ENCODE peak calls at places on chromosomes 4 and X, in five cellular contexts. Q, B, Z, T and N are unnamed samples. For H3K27me3 and H3K4me1, the result is how much of the 10 kb centered on the place peaks cover.

GRCh38 chr4:17468638-17469221 is 43.2 kb downstream of the QDPR start:
- DNase-seq in Q (no peak), B (no peak), Z (peak), T (no peak), N (peak)

GRCh38 chrX:12372111-12372510 is 233.8 kb downstream of the FRMPD4 start:
- DNase-seq in Q (no peak), B (no peak), Z (no peak), T (no peak), N (no peak)

GRCh38 chr4:137521053-137521452 is 11.2 kb downstream of the PCDH18 start:
- DNase-seq in Q (no peak), B (no peak), Z (no peak), T (no peak), N (no peak)

GRCh38 chr4:87559090-87559837 is 30.1 kb upstream of the SPARCL1 start:
- DNase-seq in Q (no peak), B (no peak), Z (peak), T (no peak), N (peak)

GRCh38 chrX:9465380-9466114 is 689 bp downstream of the TBL1X start:
- DNase-seq in Q (peak), B (peak), Z (peak), T (no peak), N (no peak)

GRCh38 chr4:178173771-178174170 is 731.5 kb upstream of the AGA start:
- DNase-seq in Q (no peak), B (no peak), Z (no peak), T (no peak), N (no peak)

GRCh38 chr4:100929753-100930152 is 411.9 kb upstream of the EMCN start:
- DNase-seq in Q (no peak), B (no peak), Z (peak), T (no peak), N (no peak)

GRCh38 chr4:150648123-150648522 is 66.2 kb downstream of the MAB21L2 start:
- DNase-seq in Q (no peak), B (no peak), Z (no peak), T (no peak), N (no peak)

GRCh38 chr4:155789391-155789790 is 30.6 kb downstream of the GUCY1B1 start:
- DNase-seq in Q (no peak), B (no peak), Z (no peak), T (no peak), N (no peak)

GRCh38 chrX:57528670-57529255 is 63.0 kb upstream of the ZXDB start:
- DNase-seq in Q (no peak), B (no peak), Z (peak), T (no peak), N (peak)

GRCh38 chr4:185282968-185283367 is 73.6 kb downstream of the SNX25 start:
- DNase-seq in Q (no peak), B (no peak), Z (peak), T (no peak), N (no peak)

GRCh38 chrX:154074199-154074598 is 23.3 kb downstream of the MECP2 start:
- DNase-seq in Q (no peak), B (no peak), Z (no peak), T (no peak), N (no peak)

GRCh38 chr4:56783986-56784385 is 37.5 kb downstream of the SPINK2 start:
- DNase-seq in Q (no peak), B (no peak), Z (no peak), T (no peak), N (no peak)

GRCh38 chr4:155738548-155738947 is 20.3 kb upstream of the GUCY1B1 start:
- DNase-seq in Q (no peak), B (no peak), Z (no peak), T (no peak), N (no peak)

GRCh38 chr4:140149851-140150635 is 3.9 kb downstream of the MAML3 start:
- DNase-seq in Q (peak), B (peak), Z (peak), T (peak), N (peak)

GRCh38 chr4:158799013-158799770 is 30.4 kb downstream of the FNIP2 start:
- DNase-seq in Q (no peak), B (no peak), Z (no peak), T (no peak), N (no peak)

GRCh38 chrX:54397113-54397512 is 39.3 kb upstream of the WNK3 start:
- DNase-seq in Q (no peak), B (no peak), Z (no peak), T (no peak), N (no peak)

GRCh38 chrX:45267007-45267406 is 66.3 kb upstream of the DIPK2B start:
- DNase-seq in Q (no peak), B (no peak), Z (no peak), T (no peak), N (no peak)

GRCh38 chrX:13934731-13935130 is 95.0 kb downstream of the GEMIN8 start:
- DNase-seq in Q (no peak), B (no peak), Z (no peak), T (no peak), N (no peak)
- H3K27me3 ChIP-seq in Q (under half), B (under half), Z (under half), T (under half), N (under half)

GRCh38 chrX:64150775-64151174 is 54.7 kb downstream of the AMER1 start:
- DNase-seq in Q (no peak), B (no peak), Z (no peak), T (no peak), N (no peak)
- H3K4me1 ChIP-seq in Q (under half), B (under half), Z (under half), T (under half), N (under half)

GRCh38 chr4:183757105-183757504 is 98.0 kb downstream of the TRAPPC11 start:
- DNase-seq in Q (no peak), B (no peak), Z (no peak), T (no peak), N (no peak)
- H3K27me3 ChIP-seq in Q (under half), B (under half), Z (under half), T (under half), N (under half)

GRCh38 chr4:169730564-169730963 is 27.2 kb downstream of the HPF1 start:
- DNase-seq in Q (no peak), B (no peak), Z (no peak), T (no peak), N (no peak)
- H3K4me1 ChIP-seq in Q (under half), B (under half), Z (under half), T (under half), N (under half)

DNA sequence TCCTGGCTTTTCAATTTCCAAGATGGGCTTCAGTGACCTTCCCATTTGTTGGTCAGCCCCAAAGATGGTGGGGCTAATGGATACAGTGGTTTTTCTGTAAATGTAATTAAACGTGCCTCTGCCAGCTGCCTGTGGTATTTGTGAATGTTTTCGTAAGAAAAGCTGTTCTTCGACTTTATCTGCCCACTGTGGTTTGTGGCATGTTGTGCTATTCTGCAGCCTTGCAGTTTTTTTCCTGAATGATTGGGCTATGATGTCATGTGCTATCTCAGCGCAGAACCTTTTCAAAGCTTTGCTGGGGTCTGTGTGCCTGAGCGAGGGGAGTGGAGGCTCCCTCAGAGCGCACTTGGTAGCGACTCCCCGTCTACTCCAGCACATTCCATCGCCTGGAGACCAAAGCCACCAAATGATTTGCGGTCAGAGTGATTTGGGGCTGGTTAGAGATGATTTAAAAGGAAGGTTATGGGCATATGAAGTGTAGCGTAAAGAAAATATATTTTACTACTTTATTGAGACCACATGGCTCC is 137.5 kb downstream of the PALLD start:
- DNase-seq in Q (no peak), B (peak), Z (peak), T (no peak), N (no peak)
- H3K27me3 ChIP-seq in Q (under half), B (under half), Z (under half), T (under half), N (under half)

GRCh38 chr4:108203377-108203776 is 34.6 kb upstream of the LEF1 start:
- DNase-seq in Q (no peak), B (no peak), Z (no peak), T (no peak), N (no peak)
- H3K4me1 ChIP-seq in Q (under half), B (under half), Z (under half), T (under half), N (under half)

DNA sequence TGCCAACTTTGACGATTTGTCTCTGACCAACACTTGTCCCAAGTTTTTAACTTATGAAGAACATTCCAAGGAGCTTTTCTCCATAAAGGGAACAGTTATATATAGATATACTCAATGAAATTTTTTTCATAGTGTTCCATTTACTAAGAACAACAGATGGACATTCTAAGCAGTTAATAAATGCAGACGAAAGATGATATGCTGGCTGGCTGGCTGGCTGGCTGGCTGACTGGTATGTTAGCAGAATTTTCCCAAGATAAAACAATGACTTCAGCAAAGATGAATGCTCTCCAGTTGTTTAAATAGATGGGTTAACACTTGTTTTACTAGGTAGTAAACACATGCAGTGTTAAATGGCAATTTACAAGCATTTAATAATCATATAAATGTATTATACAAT is 62.2 kb downstream of the SPANXN3 start:
- DNase-seq in Q (no peak), B (no peak), Z (no peak), T (no peak), N (no peak)
- H3K27me3 ChIP-seq in Q (under half), B (under half), Z (under half), T (under half), N (under half)

DNA sequence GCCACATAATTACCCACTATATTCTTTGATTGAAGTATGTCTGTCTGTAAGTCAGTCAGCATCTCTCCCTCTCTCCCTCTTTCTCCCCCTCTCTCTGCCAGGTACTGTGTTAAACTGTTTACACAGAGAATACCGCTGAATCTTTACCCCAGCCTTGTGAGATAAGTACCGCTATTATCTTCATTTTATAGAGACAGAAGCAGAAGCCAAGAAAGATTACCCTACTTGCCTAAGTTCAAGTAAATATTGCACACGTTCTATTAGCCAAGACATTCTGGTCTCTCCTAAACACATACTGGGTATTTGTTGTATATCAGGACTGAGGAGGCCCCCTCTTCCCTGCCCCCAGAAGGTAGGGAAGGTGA is 695 bp upstream of the GPR101 start:
- DNase-seq in Q (no peak), B (no peak), Z (no peak), T (no peak), N (no peak)
- H3K4me1 ChIP-seq in Q (under half), B (under half), Z (under half), T (under half), N (under half)

GRCh38 chr4:54660145-54660535 is 2.4 kb downstream of the KIT start:
- DNase-seq in Q (no peak), B (no peak), Z (no peak), T (no peak), N (no peak)

GRCh38 chr4:54658321-54659093 is 750 bp downstream of the KIT start:
- DNase-seq in Q (peak), B (peak), Z (peak), T (no peak), N (peak)

GRCh38 chr4:54661156-54661555 is 3.4 kb downstream of the KIT start:
- DNase-seq in Q (no peak), B (no peak), Z (peak), T (no peak), N (no peak)

GRCh38 chr4:54660591-54660990 is 2.8 kb downstream of the KIT start:
- DNase-seq in Q (no peak), B (no peak), Z (no peak), T (no peak), N (no peak)

GRCh38 chr4:54659213-54660144 is 1.7 kb downstream of the KIT start:
- DNase-seq in Q (no peak), B (peak), Z (no peak), T (no peak), N (no peak)
- H3K27me3 ChIP-seq in Q (under half), B (under half), Z (under half), T (under half), N (under half)